ENCODE peak calls at places on chromosomes 6 and 20, in six cellular contexts. One of them, this sample, is unnamed.

GRCh38 chr6:136693090-136693489 is 99.2 kb downstream of the MAP3K5 start:
- DNase-seq in GM13976: no peak
- DNase-seq in BJ: no peak
- DNase-seq in left lung: no peak
- DNase-seq in neural crest cell: no peak
- DNase-seq in hepatocyte: no peak
- DNase-seq in this sample: no peak

GRCh38 chr20:46715292-46715756 is 5.9 kb downstream of the SLC2A10 start:
- DNase-seq in neural crest cell: no peak
- DNase-seq in GM13976: no peak
- DNase-seq in hepatocyte: peak; percentile 70
- DNase-seq in BJ: peak; percentile 66
- DNase-seq in left lung: no peak
- DNase-seq in this sample: no peak

GRCh38 chr6:67535946-67536345 is 1099.1 kb upstream of the ADGRB3 start:
- DNase-seq in BJ: no peak
- DNase-seq in neural crest cell: no peak
- DNase-seq in left lung: no peak
- DNase-seq in hepatocyte: no peak
- DNase-seq in GM13976: no peak
- DNase-seq in this sample: no peak

GRCh38 chr6:14187408-14187807 is 69.8 kb downstream of the CD83 start:
- DNase-seq in hepatocyte: no peak
- DNase-seq in GM13976: no peak
- DNase-seq in BJ: no peak
- DNase-seq in left lung: no peak
- DNase-seq in neural crest cell: no peak
- DNase-seq in this sample: no peak

GRCh38 chr20:46549188-46549967 is 1.1 kb downstream of the OCSTAMP start:
- DNase-seq in hepatocyte: no peak
- DNase-seq in neural crest cell: no peak
- DNase-seq in GM13976: no peak
- DNase-seq in left lung: no peak
- DNase-seq in BJ: no peak
- DNase-seq in this sample: no peak

GRCh38 chr20:8670900-8671229 is 398.0 kb upstream of the PLCB4 start:
- DNase-seq in left lung: no peak
- DNase-seq in BJ: peak; percentile 66
- DNase-seq in GM13976: no peak
- DNase-seq in hepatocyte: no peak
- DNase-seq in neural crest cell: no peak
- DNase-seq in this sample: no peak

GRCh38 chr6:52650946-52651345 is 20.0 kb upstream of the TMEM14A start:
- DNase-seq in left lung: no peak
- DNase-seq in neural crest cell: no peak
- DNase-seq in hepatocyte: no peak
- DNase-seq in GM13976: no peak
- DNase-seq in BJ: no peak
- DNase-seq in this sample: no peak

GRCh38 chr6:27668442-27669275 is 195.8 kb upstream of the ZNF184 start:
- DNase-seq in hepatocyte: peak; percentile 79
- DNase-seq in neural crest cell: peak; percentile 54
- DNase-seq in GM13976: no peak
- DNase-seq in BJ: no peak
- DNase-seq in left lung: no peak
- DNase-seq in this sample: peak; percentile 53

GRCh38 chr20:38258545-38259223 is 1.9 kb downstream of the KIAA1755 start:
- DNase-seq in hepatocyte: no peak
- DNase-seq in GM13976: no peak
- DNase-seq in left lung: no peak
- DNase-seq in BJ: no peak
- DNase-seq in neural crest cell: no peak
- DNase-seq in this sample: no peak

GRCh38 chr6:94902974-94903628 is 674.2 kb upstream of the MANEA start:
- DNase-seq in GM13976: no peak
- DNase-seq in hepatocyte: no peak
- DNase-seq in BJ: no peak
- DNase-seq in left lung: no peak
- DNase-seq in neural crest cell: no peak
- DNase-seq in this sample: no peak

GRCh38 chr6:106413016-106413415 is 52.5 kb downstream of the CRYBG1 start:
- DNase-seq in left lung: no peak
- DNase-seq in hepatocyte: no peak
- DNase-seq in BJ: no peak
- DNase-seq in GM13976: no peak
- DNase-seq in neural crest cell: no peak
- DNase-seq in this sample: no peak

GRCh38 chr6:93104195-93104817 is 315.1 kb downstream of the EPHA7 start:
- DNase-seq in left lung: no peak
- DNase-seq in GM13976: no peak
- DNase-seq in neural crest cell: no peak
- DNase-seq in BJ: no peak
- DNase-seq in hepatocyte: peak; percentile 16
- DNase-seq in this sample: no peak

GRCh38 chr6:51932956-51933355 is 154.5 kb downstream of the PKHD1 start:
- DNase-seq in GM13976: no peak
- DNase-seq in hepatocyte: no peak
- DNase-seq in neural crest cell: no peak
- DNase-seq in BJ: no peak
- DNase-seq in left lung: no peak
- DNase-seq in this sample: no peak

GRCh38 chr20:4040283-4041179 is 25.2 kb upstream of the RNF24 start:
- DNase-seq in GM13976: no peak
- DNase-seq in hepatocyte: no peak
- DNase-seq in BJ: no peak
- DNase-seq in neural crest cell: no peak
- DNase-seq in left lung: no peak
- DNase-seq in this sample: no peak

GRCh38 chr6:112038756-112039430 is 15.0 kb upstream of the CCN6 start:
- DNase-seq in BJ: no peak
- DNase-seq in neural crest cell: no peak
- DNase-seq in hepatocyte: no peak
- DNase-seq in GM13976: no peak
- DNase-seq in left lung: no peak
- DNase-seq in this sample: no peak

GRCh38 chr20:2051920-2052319 is 49.7 kb upstream of the STK35 start:
- DNase-seq in BJ: no peak
- DNase-seq in hepatocyte: no peak
- DNase-seq in GM13976: no peak
- DNase-seq in left lung: no peak
- DNase-seq in neural crest cell: no peak
- DNase-seq in this sample: no peak

GRCh38 chr6:7975764-7976146 is 65.2 kb upstream of the TXNDC5 start:
- DNase-seq in BJ: no peak
- DNase-seq in GM13976: no peak
- DNase-seq in hepatocyte: peak; percentile 22
- DNase-seq in left lung: no peak
- DNase-seq in neural crest cell: no peak
- DNase-seq in this sample: no peak

GRCh38 chr20:41587523-41587922 is 30.7 kb downstream of the CHD6 start:
- DNase-seq in left lung: no peak
- DNase-seq in neural crest cell: no peak
- DNase-seq in hepatocyte: no peak
- DNase-seq in BJ: no peak
- DNase-seq in GM13976: no peak
- DNase-seq in this sample: no peak

GRCh38 chr6:61833176-61833716 is 452.8 kb downstream of the KHDRBS2 start:
- DNase-seq in hepatocyte: no peak
- DNase-seq in neural crest cell: no peak
- DNase-seq in left lung: no peak
- DNase-seq in GM13976: no peak
- DNase-seq in BJ: no peak
- DNase-seq in this sample: no peak

GRCh38 chr20:39264506-39265172 is 302.5 kb downstream of the DHX35 start:
- DNase-seq in neural crest cell: peak; percentile 71
- DNase-seq in left lung: peak; percentile 45
- DNase-seq in GM13976: peak; percentile 55
- DNase-seq in BJ: peak; percentile 13
- DNase-seq in hepatocyte: peak; percentile 84
- DNase-seq in this sample: peak; percentile 56

GRCh38 chr6:4950849-4951533 is 52.8 kb downstream of the RPP40 start:
- DNase-seq in hepatocyte: peak; percentile 70
- DNase-seq in BJ: no peak
- DNase-seq in left lung: no peak
- DNase-seq in neural crest cell: no peak
- DNase-seq in GM13976: no peak
- DNase-seq in this sample: no peak

GRCh38 chr20:63085087-63085861 is 78.5 kb upstream of the BHLHE23 start:
- DNase-seq in neural crest cell: no peak
- DNase-seq in GM13976: no peak
- DNase-seq in BJ: no peak
- DNase-seq in left lung: peak; percentile 76
- DNase-seq in hepatocyte: no peak
- DNase-seq in this sample: no peak

GRCh38 chr6:35370124-35370741 is 27.9 kb downstream of the PPARD start:
- DNase-seq in neural crest cell: no peak
- DNase-seq in left lung: peak; percentile 85
- DNase-seq in hepatocyte: peak; percentile 50
- DNase-seq in BJ: peak; percentile 90
- DNase-seq in GM13976: peak; percentile 60
- DNase-seq in this sample: peak; percentile 60

GRCh38 chr6:76351275-76351674 is 278.8 kb upstream of the IMPG1 start:
- DNase-seq in GM13976: no peak
- DNase-seq in neural crest cell: no peak
- DNase-seq in BJ: no peak
- DNase-seq in hepatocyte: peak; percentile 32
- DNase-seq in left lung: no peak
- DNase-seq in this sample: no peak
- TF ChIP-seq CTCF in GM13976: no peak
- TF ChIP-seq CTCF in neural crest cell: peak; percentile 63
- TF ChIP-seq CTCF in BJ: no peak
- TF ChIP-seq CTCF in hepatocyte: peak; percentile 41
- TF ChIP-seq CTCF in left lung: no peak
- TF ChIP-seq CTCF in this sample: peak; percentile 1

GRCh38 chr20:957544-957943 is 41.4 kb upstream of the ANGPT4 start:
- DNase-seq in GM13976: no peak
- DNase-seq in BJ: no peak
- DNase-seq in neural crest cell: no peak
- DNase-seq in hepatocyte: no peak
- DNase-seq in left lung: no peak
- DNase-seq in this sample: no peak
- TF ChIP-seq CTCF in GM13976: no peak
- TF ChIP-seq CTCF in BJ: no peak
- TF ChIP-seq CTCF in neural crest cell: peak; percentile 29
- TF ChIP-seq CTCF in hepatocyte: no peak
- TF ChIP-seq CTCF in left lung: no peak
- TF ChIP-seq CTCF in this sample: no peak

DNA sequence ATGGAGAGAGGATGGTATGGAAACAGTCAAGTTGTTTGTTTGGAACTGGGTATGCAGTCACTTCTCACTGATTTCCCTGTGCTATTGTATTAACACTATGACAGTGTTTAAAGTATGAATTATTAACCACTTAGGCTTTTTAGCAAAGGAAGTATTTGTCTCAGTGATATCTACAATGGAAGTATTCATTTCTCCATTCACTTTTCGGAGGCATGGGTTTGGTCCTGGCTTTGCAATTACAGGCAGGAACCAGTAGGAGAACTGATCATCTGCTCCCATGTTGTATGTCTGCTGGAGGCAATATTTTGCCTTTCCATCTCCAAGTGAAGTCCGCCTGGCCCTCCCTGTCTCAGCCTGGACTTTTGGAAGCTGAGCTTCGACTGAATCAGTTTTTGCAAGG is 30.6 kb upstream of the EXOC2 start:
- DNase-seq in left lung: no peak
- DNase-seq in neural crest cell: no peak
- DNase-seq in hepatocyte: no peak
- DNase-seq in GM13976: no peak
- DNase-seq in BJ: no peak
- DNase-seq in this sample: no peak
- TF ChIP-seq CTCF in left lung: no peak
- TF ChIP-seq CTCF in neural crest cell: peak; percentile 37
- TF ChIP-seq CTCF in hepatocyte: no peak
- TF ChIP-seq CTCF in GM13976: no peak
- TF ChIP-seq CTCF in BJ: no peak
- TF ChIP-seq CTCF in this sample: no peak

GRCh38 chr6:158958504-158959386 is 41.3 kb downstream of the RSPH3 start:
- DNase-seq in GM13976: no peak
- DNase-seq in BJ: no peak
- DNase-seq in left lung: no peak
- DNase-seq in hepatocyte: no peak
- DNase-seq in neural crest cell: no peak
- DNase-seq in this sample: no peak
- TF ChIP-seq CTCF in GM13976: peak; percentile 16
- TF ChIP-seq CTCF in BJ: no peak
- TF ChIP-seq CTCF in left lung: no peak
- TF ChIP-seq CTCF in hepatocyte: no peak
- TF ChIP-seq CTCF in neural crest cell: no peak
- TF ChIP-seq CTCF in this sample: peak; percentile 21

This sample was measured in GM10248.